ENCODE peak calls at places on chromosomes 11 and 22, in seven cellular contexts. L is HCT116, N is GM12878, Q is HepG2, O is SK-N-SH, Y is H1, K is K562. Z is an unnamed sample.

GRCh38 chr22:43438666-43439347 is 27.0 kb downstream of the MPPED1 start:
- DNase-seq in L (no peak), N (no peak), Q (no peak), O (no peak), Y (no peak), K (no peak), Z (no peak)

GRCh38 chr11:66820381-66820780 is 22.9 kb upstream of the RCE1 start:
- DNase-seq in L (no peak), N (no peak), Q (no peak), O (no peak), Y (no peak), K (no peak), Z (no peak)

GRCh38 chr11:119666463-119667131 is 62.4 kb downstream of the NECTIN1 start:
- DNase-seq in L (peak; percentile 18), N (no peak), Q (peak; percentile 63), O (peak; percentile 92), Y (peak; percentile 92), K (peak; percentile 76), Z (peak; percentile 60)

GRCh38 chr11:13336246-13336873 is 58.8 kb downstream of the BMAL1 start:
- DNase-seq in L (no peak), N (no peak), Q (no peak), O (no peak), Y (no peak), K (no peak), Z (no peak)

GRCh38 chr22:24408630-24409029 is 18.8 kb upstream of the ADORA2A start:
- DNase-seq in L (no peak), N (no peak), Q (no peak), O (peak; percentile 59), Y (no peak), K (no peak), Z (no peak)

GRCh38 chr11:123188508-123189165 is 6.4 kb downstream of the CLMP start:
- DNase-seq in L (no peak), N (no peak), Q (no peak), O (no peak), Y (no peak), K (no peak), Z (no peak)

GRCh38 chr11:126636911-126637799 is 281.7 kb downstream of the ST3GAL4 start:
- DNase-seq in L (no peak), N (no peak), Q (no peak), O (no peak), Y (no peak), K (no peak), Z (no peak)

GRCh38 chr11:12215192-12215591 is 104.8 kb downstream of the MICAL2 start:
- DNase-seq in L (no peak), N (no peak), Q (no peak), O (no peak), Y (no peak), K (no peak), Z (no peak)

GRCh38 chr11:134557571-134558257 is 145.7 kb upstream of the B3GAT1 start:
- DNase-seq in L (no peak), N (no peak), Q (no peak), O (no peak), Y (peak; percentile 32), K (no peak), Z (no peak)

GRCh38 chr22:35310556-35311550 is 11.2 kb downstream of the TOM1 start:
- DNase-seq in L (no peak), N (no peak), Q (peak; percentile 68), O (no peak), Y (no peak), K (no peak), Z (no peak)

GRCh38 chr11:116696381-116696941 is 76.3 kb downstream of the BUD13 start:
- DNase-seq in L (no peak), N (no peak), Q (no peak), O (peak; percentile 21), Y (peak; percentile 57), K (no peak), Z (no peak)

GRCh38 chr11:69852051-69852450 is 32.8 kb upstream of the FGF3 start:
- DNase-seq in L (no peak), N (no peak), Q (no peak), O (no peak), Y (no peak), K (no peak), Z (no peak)

GRCh38 chr22:24592846-24593809 is at the start of gene LRRC75B:
- DNase-seq in L (peak; percentile 47), N (no peak), Q (peak; percentile 85), O (peak; percentile 99), Y (peak; percentile 91), K (peak; percentile 77), Z (no peak)

GRCh38 chr22:50473855-50474671 is 772 bp downstream of the SBF1 start:
- DNase-seq in L (no peak), N (no peak), Q (no peak), O (peak; percentile 81), Y (no peak), K (peak; percentile 51), Z (no peak)

GRCh38 chr11:36002196-36002595 is 58.3 kb downstream of the LDLRAD3 start:
- DNase-seq in L (no peak), N (no peak), Q (no peak), O (no peak), Y (no peak), K (no peak), Z (no peak)

GRCh38 chr22:50282361-50283144 is 12.4 kb upstream of the MAPK11 start:
- DNase-seq in L (peak; percentile 77), N (no peak), Q (no peak), O (no peak), Y (no peak), K (no peak), Z (no peak)

GRCh38 chr11:708511-708910 is 2.5 kb downstream of the EPS8L2 start:
- DNase-seq in L (no peak), N (no peak), Q (no peak), O (peak; percentile 24), Y (no peak), K (no peak), Z (no peak)

GRCh38 chr11:64894070-64894811 is 15.8 kb upstream of the EHD1 start:
- DNase-seq in L (no peak), N (no peak), Q (peak; percentile 76), O (peak; percentile 97), Y (peak; percentile 98), K (peak; percentile 86), Z (no peak)

GRCh38 chr11:62854825-62855570 is 15.6 kb upstream of the WDR74 start:
- DNase-seq in L (no peak), N (no peak), Q (no peak), O (no peak), Y (no peak), K (no peak), Z (no peak)

GRCh38 chr11:112584674-112585073 is 324.0 kb upstream of the PLET1 start:
- DNase-seq in L (no peak), N (no peak), Q (no peak), O (no peak), Y (peak; percentile 67), K (peak; percentile 7), Z (no peak)

GRCh38 chr11:64870893-64871849 is 7.2 kb downstream of the EHD1 start:
- DNase-seq in L (no peak), N (no peak), Q (no peak), O (no peak), Y (no peak), K (no peak), Z (no peak)

GRCh38 chr11:67248653-67249052 is 17.6 kb upstream of the GRK2 start:
- DNase-seq in L (no peak), N (no peak), Q (peak; percentile 40), O (no peak), Y (no peak), K (no peak), Z (no peak)

GRCh38 chr11:78801161-78801884 is 226.7 kb upstream of the NARS2 start:
- DNase-seq in L (no peak), N (no peak), Q (no peak), O (no peak), Y (no peak), K (no peak), Z (peak; percentile 64)

GRCh38 chr11:17772704-17773600 is 38.4 kb downstream of the KCNC1 start:
- DNase-seq in L (no peak), N (no peak), Q (no peak), O (no peak), Y (no peak), K (no peak), Z (no peak)

GRCh38 chr11:100927579-100927978 is 202.0 kb downstream of the PGR start:
- DNase-seq in L (no peak), N (no peak), Q (no peak), O (no peak), Y (no peak), K (no peak), Z (no peak)

GRCh38 chr11:1041936-1042608 is 5.6 kb upstream of the MUC6 start:
- DNase-seq in L (no peak), N (no peak), Q (peak; percentile 35), O (peak; percentile 67), Y (no peak), K (peak; percentile 66), Z (no peak)

GRCh38 chr22:26097840-26098239 is 71.4 kb upstream of the SEZ6L start:
- DNase-seq in L (no peak), N (no peak), Q (no peak), O (no peak), Y (no peak), K (no peak), Z (no peak)

GRCh38 chr11:10522921-10523320 is 18.1 kb downstream of the RNF141 start:
- DNase-seq in L (no peak), N (no peak), Q (no peak), O (no peak), Y (no peak), K (no peak), Z (no peak)
- TF ChIP-seq SIN3A in L (no peak), N (no peak), Q (no peak), O (no peak), Y (no peak), K (no peak), Z (no peak)

GRCh38 chr11:44267366-44268072 is 42.4 kb downstream of the ALX4 start:
- DNase-seq in L (no peak), N (no peak), Q (no peak), O (no peak), Y (no peak), K (peak; percentile 49), Z (no peak)
- H3K4me1 ChIP-seq in L (no peaks in the 10 kb centered on the region), N (no peaks in the 10 kb centered on the region), Q (peaks cover 12% of the 10 kb centered on the region), O (peaks cover 14% of the 10 kb centered on the region), Y (no peaks in the 10 kb centered on the region), K (peaks cover 80% of the 10 kb centered on the region), Z (no peaks in the 10 kb centered on the region)

DNA sequence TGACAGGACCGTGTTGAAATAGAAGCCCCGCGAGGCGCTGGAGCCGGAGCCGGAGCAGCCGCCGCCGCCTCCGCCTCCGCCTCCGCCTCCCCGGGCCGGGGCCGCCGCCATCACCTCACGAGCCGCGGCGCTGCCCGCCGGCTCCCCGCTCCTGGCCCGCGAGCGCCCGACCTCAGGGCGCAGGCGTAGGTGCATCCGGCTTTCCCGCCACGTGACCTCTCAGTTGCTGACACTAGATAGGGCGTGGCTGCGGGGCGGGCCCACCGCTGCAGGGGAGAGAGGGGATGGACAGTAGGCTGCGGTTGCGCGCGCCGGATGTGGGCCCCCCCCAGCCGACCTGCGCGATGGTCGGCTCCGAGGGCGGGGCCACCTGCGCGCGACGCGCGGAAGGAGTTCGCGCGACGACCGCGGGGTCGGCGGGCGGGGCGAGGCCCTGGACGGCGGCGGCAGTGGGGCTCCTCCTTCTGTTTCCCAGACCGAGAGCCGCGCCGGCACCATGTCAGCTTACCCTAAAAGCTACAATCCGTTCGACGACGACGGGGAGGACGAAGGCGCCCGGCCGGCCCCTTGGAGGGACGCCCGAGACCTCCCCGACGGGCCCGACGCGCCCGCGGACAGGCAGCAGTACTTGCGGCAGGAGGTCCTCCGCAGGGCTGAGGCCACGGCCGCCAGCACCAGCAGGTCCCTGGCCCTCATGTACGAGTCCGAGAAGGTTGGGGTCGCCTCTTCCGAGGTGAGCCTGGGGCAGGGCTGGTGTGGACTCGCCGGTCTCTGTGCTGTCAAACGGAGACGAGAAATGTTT is at the start of the genes PI4KA and SNAP29:
- DNase-seq in L (peak; percentile 93), N (peak; percentile 90), Q (peak; percentile 95), O (peak; percentile 100), Y (peak; percentile 97), K (peak; percentile 100), Z (peak; percentile 52)
- TF ChIP-seq CTCF in L (no peak), N (no peak), Q (no peak), O (no peak), Y (no peak), K (no peak), Z (no peak)

GRCh38 chr11:48083427-48083826 is 103.1 kb downstream of the PTPRJ start:
- DNase-seq in L (no peak), N (no peak), Q (no peak), O (no peak), Y (no peak), K (no peak), Z (no peak)
- TF ChIP-seq SIN3A in L (no peak), N (no peak), Q (no peak), O (no peak), Y (no peak), K (no peak), Z (no peak)